ENCODE peak calls at places on chromosomes 5 and 9, in five cellular contexts. Y is GM10248, D is kidney, Z is RWPE1, P is GM13976. A is an unnamed sample.

GRCh38 chr5:35285435-35285834 is 55.1 kb upstream of the PRLR start:
- DNase-seq in Y (no peak), D (no peak), Z (no peak), P (no peak), A (no peak)

GRCh38 chr5:96745844-96746531 is 61.8 kb downstream of the ERAP1 start:
- DNase-seq in D (no peak), Z (no peak), P (no peak), Y (no peak), A (no peak)

GRCh38 chr5:150946351-150946905 is 41.6 kb upstream of the ZNF300 start:
- DNase-seq in Y (no peak), D (peak), P (no peak), Z (no peak), A (no peak)

GRCh38 chr5:177519463-177520235 is 2.9 kb upstream of the DDX41 start:
- DNase-seq in Z (no peak), Y (no peak), D (peak), P (no peak), A (no peak)

GRCh38 chr9:131179561-131180219 is 54.3 kb downstream of the NUP214 start:
- DNase-seq in P (peak), D (no peak), Y (peak), Z (no peak), A (peak)

GRCh38 chr5:170366276-170366675 is 22.9 kb downstream of the KCNMB1 start:
- DNase-seq in D (no peak), P (no peak), Y (no peak), Z (no peak), A (no peak)

GRCh38 chr5:160045004-160045403 is 36.1 kb downstream of the TTC1 start:
- DNase-seq in Y (no peak), Z (no peak), D (no peak), P (no peak), A (no peak)

GRCh38 chr5:141272906-141273305 is 27.7 kb downstream of the PCDHB15 start:
- DNase-seq in D (no peak), Z (no peak), Y (no peak), P (no peak), A (no peak)

GRCh38 chr9:13791816-13792215 is 512.3 kb upstream of the MPDZ start:
- DNase-seq in D (no peak), P (no peak), Z (no peak), Y (no peak), A (no peak)

GRCh38 chr9:76868897-76869296 is 37.0 kb downstream of the PRUNE2 start:
- DNase-seq in Y (no peak), P (no peak), Z (peak), D (no peak), A (no peak)

GRCh38 chr5:122126177-122126701 is 3.1 kb upstream of the ZNF474 start:
- DNase-seq in P (no peak), D (no peak), Z (no peak), Y (no peak), A (no peak)

GRCh38 chr5:11903121-11903613 is 1.1 kb downstream of the CTNND2 start:
- DNase-seq in D (no peak), P (peak), Y (peak), Z (no peak), A (peak)

GRCh38 chr9:72524820-72525539 is 3.6 kb downstream of the TMC1 start:
- DNase-seq in Y (peak), D (no peak), Z (peak), P (peak), A (peak)

GRCh38 chr5:176543428-176544182 is 5.5 kb upstream of the CDHR2 start:
- DNase-seq in Y (peak), P (peak), Z (peak), D (peak), A (peak)

GRCh38 chr9:20441704-20442423 is 180.4 kb downstream of the MLLT3 start:
- DNase-seq in Z (no peak), Y (no peak), P (no peak), D (no peak), A (no peak)

GRCh38 chr9:89991204-89991790 is 386.5 kb downstream of the GADD45G start:
- DNase-seq in Z (no peak), P (no peak), D (no peak), Y (no peak), A (no peak)

GRCh38 chr9:106403081-106403480 is 459.9 kb upstream of the ZNF462 start:
- DNase-seq in Y (no peak), Z (peak), P (no peak), D (no peak), A (no peak)

GRCh38 chr9:77417570-77417969 is 230.6 kb downstream of the GNA14 start:
- DNase-seq in Y (no peak), D (no peak), Z (peak), P (no peak), A (no peak)

GRCh38 chr5:5304361-5305035 is 118.0 kb upstream of the ICE1 start:
- DNase-seq in Z (peak), D (no peak), Y (no peak), P (no peak), A (no peak)

GRCh38 chr5:53123702-53124101 is 14.1 kb upstream of the MOCS2 start:
- DNase-seq in Y (no peak), P (no peak), Z (peak), D (no peak), A (no peak)

GRCh38 chr9:87787735-87788134 is 61.8 kb downstream of the CTSL start:
- DNase-seq in Y (no peak), Z (peak), P (no peak), D (no peak), A (no peak)

GRCh38 chr9:87795178-87795577 is 69.3 kb downstream of the CTSL start:
- DNase-seq in D (no peak), P (no peak), Y (no peak), Z (no peak), A (no peak)

GRCh38 chr9:87796232-87796631 is 70.3 kb downstream of the CTSL start:
- DNase-seq in D (no peak), P (no peak), Z (no peak), Y (no peak), A (no peak)

GRCh38 chr9:87793292-87793691 is 67.4 kb downstream of the CTSL start:
- DNase-seq in P (no peak), D (no peak), Z (peak), Y (no peak), A (no peak)

DNA sequence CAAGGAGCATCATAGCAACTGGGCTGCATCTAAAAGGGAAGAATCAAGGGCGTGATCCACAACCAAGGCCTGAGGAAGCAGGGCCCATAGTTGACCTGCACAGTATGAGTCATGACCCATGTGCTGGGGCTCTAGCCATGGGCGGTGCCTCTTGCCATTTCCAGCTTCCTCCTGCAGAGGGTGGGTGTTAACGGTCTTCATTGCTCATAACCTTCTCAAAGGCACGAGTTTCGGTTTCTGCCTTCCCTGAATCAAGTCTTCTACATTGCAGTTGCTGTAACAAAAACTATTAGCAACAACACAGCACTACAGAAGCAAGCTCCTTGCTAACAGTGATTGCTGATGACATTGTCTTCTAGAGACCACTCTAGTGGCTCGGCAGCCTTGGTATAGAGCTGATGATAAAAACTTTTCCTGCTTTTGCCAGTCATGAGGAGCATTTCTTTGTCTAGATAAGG is 66.9 kb downstream of the CTSL start:
- DNase-seq in P (no peak), D (peak), Z (peak), Y (peak), A (peak)
- TF ChIP-seq CTCF in P (no peak), D (no peak), Z (no peak), Y (no peak), A (no peak)

GRCh38 chr5:54307583-54307982 is 2.8 kb downstream of the ARL15 start:
- DNase-seq in D (no peak), P (no peak), Y (no peak), Z (no peak), A (no peak)

GRCh38 chr5:54306893-54307292 is 3.5 kb downstream of the ARL15 start:
- DNase-seq in Y (no peak), D (no peak), P (no peak), Z (no peak), A (no peak)

GRCh38 chr5:54304031-54304430 is 6.3 kb downstream of the ARL15 start:
- DNase-seq in P (no peak), Y (no peak), Z (no peak), D (no peak), A (no peak)

GRCh38 chr5:54302267-54302687 is 8.1 kb downstream of the ARL15 start:
- DNase-seq in Y (no peak), D (no peak), Z (no peak), P (no peak), A (no peak)

GRCh38 chr5:54305737-54306136 is 4.6 kb downstream of the ARL15 start:
- DNase-seq in P (no peak), Y (no peak), D (no peak), Z (no peak), A (no peak)
- TF ChIP-seq CTCF in P (no peak), Y (no peak), D (no peak), Z (no peak), A (no peak)

GRCh38 chr5:107067391-107067790 is 603.3 kb downstream of the EFNA5 start:
- DNase-seq in Z (no peak), D (no peak), P (no peak), Y (no peak), A (no peak)
- TF ChIP-seq CTCF in Z (no peak), D (no peak), P (no peak), Y (no peak), A (no peak)

DNA sequence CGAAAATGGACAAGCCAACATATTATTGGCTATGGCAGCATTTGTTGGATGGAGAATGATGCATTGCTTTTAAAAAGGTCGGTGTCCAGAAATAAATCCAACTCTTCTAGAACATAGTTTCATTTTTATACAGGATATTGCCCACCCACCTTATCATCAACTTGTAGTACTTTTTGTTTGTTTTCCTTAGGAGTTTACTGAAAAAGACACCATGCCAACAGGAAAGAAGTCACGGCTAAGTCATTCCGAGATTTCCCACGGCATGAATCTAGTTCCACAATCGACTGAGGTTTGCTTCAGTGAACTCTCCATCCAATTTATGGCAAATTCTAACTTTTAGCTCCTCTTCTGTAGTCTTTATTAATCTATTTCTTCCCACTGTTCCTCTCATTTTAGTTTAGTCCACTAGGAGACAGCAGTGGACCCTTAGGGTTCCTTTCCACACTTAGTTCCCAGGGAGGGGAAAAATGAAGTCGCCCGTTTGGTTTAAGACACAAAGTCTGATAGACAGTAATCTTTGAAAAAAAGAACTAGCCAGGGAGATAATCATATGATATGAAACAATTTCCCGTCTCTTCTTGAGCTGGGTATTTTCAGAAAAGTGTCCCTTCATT is 237.5 kb downstream of the AP3B1 start:
- DNase-seq in Y (no peak), P (no peak), D (no peak), Z (no peak), A (no peak)
- TF ChIP-seq CTCF in Y (no peak), P (no peak), D (no peak), Z (no peak), A (no peak)

GRCh38 chr9:116842658-116843057 is 155.6 kb downstream of the TRIM32 start:
- DNase-seq in P (no peak), Z (no peak), Y (no peak), D (no peak), A (no peak)
- TF ChIP-seq CTCF in P (no peak), Z (no peak), Y (no peak), D (no peak), A (no peak)

GRCh38 chr9:108150736-108151135 is 661.2 kb upstream of the KLF4 start:
- DNase-seq in D (no peak), P (no peak), Z (peak), Y (no peak), A (no peak)
- TF ChIP-seq CTCF in D (no peak), P (no peak), Z (no peak), Y (no peak), A (no peak)

A was measured in GM13977.